ENCODE peak calls at places on chromosomes 4 and X, in eight cellular contexts. N, L, A, K, Y, E, T and G are unnamed samples.
A peak's percentile ranks its signal among the peaks of the same experiment; 100 is the strongest.

GRCh38 chr4:4574792-4575191 is 32.9 kb upstream of the STX18 start:
- DNase-seq in N (peak; percentile 87), L (peak; percentile 85), A (no peak), K (peak; percentile 90), Y (peak; percentile 21), E (peak; percentile 86), T (peak; percentile 84), G (peak; percentile 78)

GRCh38 chr4:87529187-87529586 is at the start of gene SPARCL1:
- DNase-seq in N (peak; percentile 54), L (no peak), A (no peak), K (no peak), Y (no peak), E (no peak), T (no peak), G (no peak)

GRCh38 chr4:156830356-156830755 is 141.2 kb downstream of the PDGFC start:
- DNase-seq in N (no peak), L (peak; percentile 85), A (no peak), K (no peak), Y (no peak), E (peak; percentile 82), T (peak; percentile 71), G (peak; percentile 26)

GRCh38 chr4:175745340-175745739 is 66.7 kb downstream of the GPM6A start:
- DNase-seq in N (no peak), L (no peak), A (no peak), K (no peak), Y (no peak), E (no peak), T (no peak), G (no peak)

GRCh38 chr4:159368320-159368719 is 265.4 kb downstream of the RAPGEF2 start:
- DNase-seq in N (no peak), L (no peak), A (no peak), K (no peak), Y (no peak), E (no peak), T (no peak), G (no peak)

GRCh38 chrX:133549319-133549933 is 134.1 kb upstream of the GPC4 start:
- DNase-seq in N (no peak), L (no peak), A (no peak), K (no peak), Y (no peak), E (no peak), T (no peak), G (no peak)

GRCh38 chr4:118760493-118760892 is 75.3 kb downstream of the METTL14 start:
- DNase-seq in N (no peak), L (no peak), A (no peak), K (no peak), Y (no peak), E (no peak), T (no peak), G (no peak)

GRCh38 chr4:66639361-66639760 is 905.9 kb downstream of the CENPC start:
- DNase-seq in N (no peak), L (no peak), A (no peak), K (no peak), Y (no peak), E (peak; percentile 23), T (no peak), G (peak; percentile 73)

GRCh38 chr4:145179201-145179860 is 1.1 kb downstream of the OTUD4 start:
- DNase-seq in N (peak; percentile 86), L (peak; percentile 56), A (no peak), K (peak; percentile 94), Y (peak; percentile 82), E (peak; percentile 42), T (peak; percentile 41), G (no peak)

GRCh38 chr4:88204882-88205281 is 46.4 kb upstream of the ABCG2 start:
- DNase-seq in N (no peak), L (no peak), A (no peak), K (no peak), Y (no peak), E (no peak), T (no peak), G (no peak)

GRCh38 chrX:108323751-108324150 is 114.5 kb downstream of the COL4A6 start:
- DNase-seq in N (no peak), L (peak; percentile 13), A (no peak), K (no peak), Y (no peak), E (no peak), T (no peak), G (no peak)

GRCh38 chr4:169252339-169253086 is 18.2 kb downstream of the SH3RF1 start:
- DNase-seq in N (no peak), L (no peak), A (no peak), K (no peak), Y (no peak), E (peak; percentile 34), T (peak; percentile 69), G (peak; percentile 62)

GRCh38 chr4:98092833-98093439 is 50.3 kb downstream of the STPG2 start:
- DNase-seq in N (peak; percentile 39), L (peak; percentile 10), A (no peak), K (no peak), Y (no peak), E (peak; percentile 1), T (peak; percentile 12), G (no peak)

GRCh38 chr4:57424231-57424897 is 314.2 kb upstream of the IGFBP7 start:
- DNase-seq in N (peak; percentile 28), L (no peak), A (no peak), K (no peak), Y (no peak), E (peak; percentile 96), T (peak; percentile 80), G (peak; percentile 85)

GRCh38 chrX:135295238-135295943 is 13.9 kb upstream of the ETDC start:
- DNase-seq in N (peak; percentile 54), L (peak; percentile 2), A (no peak), K (no peak), Y (peak; percentile 49), E (peak; percentile 31), T (peak; percentile 31), G (peak; percentile 11)

GRCh38 chrX:10021461-10022272 is 54.5 kb downstream of the CLDN34 start:
- DNase-seq in N (no peak), L (no peak), A (no peak), K (no peak), Y (no peak), E (peak; percentile 47), T (no peak), G (no peak)

GRCh38 chr4:17599826-17600225 is 14.6 kb upstream of the MED28 start:
- DNase-seq in N (no peak), L (no peak), A (no peak), K (no peak), Y (no peak), E (no peak), T (no peak), G (no peak)

GRCh38 chr4:70556856-70557255 is 35.2 kb upstream of the AMBN start:
- DNase-seq in N (no peak), L (no peak), A (no peak), K (no peak), Y (no peak), E (peak; percentile 11), T (peak; percentile 68), G (no peak)

GRCh38 chr4:170990989-170991589 is 822.1 kb upstream of the GALNTL6 start:
- DNase-seq in N (peak; percentile 59), L (no peak), A (no peak), K (no peak), Y (no peak), E (no peak), T (peak; percentile 39), G (no peak)

GRCh38 chrX:7204619-7205018 is 56.7 kb upstream of the PUDP start:
- DNase-seq in N (no peak), L (no peak), A (no peak), K (no peak), Y (no peak), E (no peak), T (no peak), G (no peak)

GRCh38 chr4:139619644-139620043 is 46.0 kb upstream of the MGST2 start:
- DNase-seq in N (peak; percentile 54), L (no peak), A (no peak), K (no peak), Y (no peak), E (no peak), T (peak; percentile 24), G (no peak)

GRCh38 chr4:98193459-98194105 is 50.3 kb upstream of the STPG2 start:
- DNase-seq in N (no peak), L (no peak), A (no peak), K (no peak), Y (no peak), E (no peak), T (no peak), G (no peak)

GRCh38 chr4:185341377-185341776 is 54.3 kb downstream of the LRP2BP start:
- DNase-seq in N (no peak), L (no peak), A (no peak), K (no peak), Y (no peak), E (no peak), T (no peak), G (no peak)
- H3K4me3 ChIP-seq in N (no peak overlapping the region), L (no peak overlapping the region), A (no peak overlapping the region), K (no peak overlapping the region), Y (no peak overlapping the region), E (no peak overlapping the region), T (no peak overlapping the region), G (no peak overlapping the region)

DNA sequence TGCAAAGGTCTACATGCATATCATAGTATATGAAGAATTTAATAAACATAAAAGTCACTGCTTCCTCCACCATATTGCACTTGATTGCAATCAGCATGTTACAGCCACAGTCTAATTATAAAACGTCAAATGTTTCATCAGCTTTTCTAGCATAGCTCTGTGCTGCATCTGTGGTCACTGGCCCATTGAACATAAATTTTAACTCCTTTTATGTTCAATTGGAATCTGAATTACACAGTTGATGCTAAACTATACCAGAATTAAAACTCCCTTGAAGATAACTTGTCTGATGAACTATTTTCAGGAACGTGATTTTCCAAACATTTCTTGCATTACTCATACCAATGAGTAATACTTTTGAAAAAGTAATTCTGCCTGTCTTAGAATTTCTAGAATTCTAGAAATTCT is 329.1 kb downstream of the GALNTL6 start:
- DNase-seq in N (no peak), L (no peak), A (no peak), K (no peak), Y (no peak), E (peak; percentile 59), T (no peak), G (peak; percentile 12)
- H3K4me3 ChIP-seq in N (no peak overlapping the region), L (no peak overlapping the region), A (no peak overlapping the region), K (no peak overlapping the region), Y (no peak overlapping the region), E (no peak overlapping the region), T (no peak overlapping the region), G (no peak overlapping the region)

GRCh38 chrX:57822398-57822797 is 87.9 kb downstream of the ZXDA start:
- DNase-seq in N (no peak), L (no peak), A (no peak), K (no peak), Y (no peak), E (no peak), T (no peak), G (no peak)
- H3K4me3 ChIP-seq in N (no peak overlapping the region), L (no peak overlapping the region), A (peak overlapping the region; percentile 36), K (peak overlapping the region; percentile 58), Y (no peak overlapping the region), E (no peak overlapping the region), T (no peak overlapping the region), G (no peak overlapping the region)

GRCh38 chr4:24262616-24263015 is 321.7 kb downstream of the DHX15 start:
- DNase-seq in N (no peak), L (no peak), A (no peak), K (no peak), Y (no peak), E (peak; percentile 81), T (no peak), G (no peak)

GRCh38 chr4:24266014-24266413 is 318.3 kb downstream of the DHX15 start:
- DNase-seq in N (no peak), L (no peak), A (no peak), K (no peak), Y (no peak), E (no peak), T (no peak), G (no peak)

GRCh38 chr4:24262084-24262483 is 322.3 kb downstream of the DHX15 start:
- DNase-seq in N (no peak), L (no peak), A (no peak), K (no peak), Y (no peak), E (no peak), T (no peak), G (no peak)

GRCh38 chr4:24266951-24267577 is 317.3 kb downstream of the DHX15 start:
- DNase-seq in N (no peak), L (no peak), A (no peak), K (no peak), Y (no peak), E (peak; percentile 98), T (no peak), G (no peak)
- H3K4me3 ChIP-seq in N (no peak overlapping the region), L (no peak overlapping the region), A (no peak overlapping the region), K (no peak overlapping the region), Y (no peak overlapping the region), E (no peak overlapping the region), T (no peak overlapping the region), G (no peak overlapping the region)